ENCODE peak calls at places on chromosomes 4 and X, in nine cellular contexts. B is heart left ventricle, G is right lobe of liver, H is transverse colon, F is HCT116, L is spleen, M is ovary, C is endothelial cell of umbilical vein, S is A549. Y is an unnamed sample.

GRCh38 chr4:41455215-41455614 is 82.7 kb upstream of the LIMCH1 start:
- DNase-seq in F (no peak), C (no peak), B (no peak), S (no peak), H (no peak), G (no peak), L (no peak), M (no peak), Y (peak; percentile 29)

GRCh38 chr4:186727977-186728519 is 4.4 kb upstream of the FAT1 start:
- DNase-seq in F (peak; percentile 63), S (no peak), C (no peak), G (no peak), H (no peak), B (no peak), L (no peak), M (no peak), Y (no peak)

GRCh38 chr4:188145626-188146025 is 6.4 kb downstream of the TRIML1 start:
- DNase-seq in H (no peak), F (no peak), C (no peak), B (no peak), G (no peak), M (no peak), L (no peak), S (no peak), Y (no peak)

GRCh38 chrX:13050151-13050550 is 5.7 kb upstream of the FAM9C start:
- DNase-seq in B (no peak), G (no peak), L (no peak), F (no peak), S (no peak), M (no peak), C (no peak), H (no peak), Y (no peak)

GRCh38 chrX:72621163-72621562 is 48.5 kb upstream of the HDAC8 start:
- DNase-seq in M (no peak), S (peak; percentile 8), F (no peak), L (no peak), C (no peak), G (no peak), H (no peak), B (no peak), Y (no peak)

GRCh38 chr4:138910201-138910913 is 105.2 kb upstream of the NOCT start:
- DNase-seq in C (no peak), S (peak; percentile 31), G (no peak), M (no peak), F (no peak), B (no peak), L (no peak), H (no peak), Y (no peak)

GRCh38 chr4:106287353-106287969 is 28.5 kb downstream of the TBCK start:
- DNase-seq in C (peak; percentile 85), B (no peak), L (no peak), S (peak; percentile 1), G (no peak), M (no peak), H (no peak), F (no peak), Y (no peak)

GRCh38 chrX:64394874-64395567 is at the start of gene MTMR8:
- DNase-seq in C (peak; percentile 1), G (peak; percentile 63), L (peak; percentile 90), B (peak; percentile 75), F (peak; percentile 41), M (peak; percentile 76), H (peak; percentile 83), S (peak; percentile 54), Y (peak; percentile 81)

GRCh38 chr4:3437582-3437936 is 4.2 kb upstream of the HGFAC start:
- DNase-seq in L (no peak), G (peak; percentile 19), S (no peak), F (no peak), H (no peak), M (no peak), B (no peak), C (no peak), Y (no peak)

GRCh38 chr4:101271516-101271915 is 75.8 kb downstream of the PPP3CA start:
- DNase-seq in L (no peak), M (no peak), H (no peak), C (peak; percentile 58), F (no peak), B (no peak), G (no peak), S (no peak), Y (no peak)

GRCh38 chr4:147351083-147351787 is 129.7 kb upstream of the EDNRA start:
- DNase-seq in G (no peak), H (no peak), L (no peak), C (no peak), F (no peak), S (no peak), B (no peak), M (no peak), Y (no peak)

DNA sequence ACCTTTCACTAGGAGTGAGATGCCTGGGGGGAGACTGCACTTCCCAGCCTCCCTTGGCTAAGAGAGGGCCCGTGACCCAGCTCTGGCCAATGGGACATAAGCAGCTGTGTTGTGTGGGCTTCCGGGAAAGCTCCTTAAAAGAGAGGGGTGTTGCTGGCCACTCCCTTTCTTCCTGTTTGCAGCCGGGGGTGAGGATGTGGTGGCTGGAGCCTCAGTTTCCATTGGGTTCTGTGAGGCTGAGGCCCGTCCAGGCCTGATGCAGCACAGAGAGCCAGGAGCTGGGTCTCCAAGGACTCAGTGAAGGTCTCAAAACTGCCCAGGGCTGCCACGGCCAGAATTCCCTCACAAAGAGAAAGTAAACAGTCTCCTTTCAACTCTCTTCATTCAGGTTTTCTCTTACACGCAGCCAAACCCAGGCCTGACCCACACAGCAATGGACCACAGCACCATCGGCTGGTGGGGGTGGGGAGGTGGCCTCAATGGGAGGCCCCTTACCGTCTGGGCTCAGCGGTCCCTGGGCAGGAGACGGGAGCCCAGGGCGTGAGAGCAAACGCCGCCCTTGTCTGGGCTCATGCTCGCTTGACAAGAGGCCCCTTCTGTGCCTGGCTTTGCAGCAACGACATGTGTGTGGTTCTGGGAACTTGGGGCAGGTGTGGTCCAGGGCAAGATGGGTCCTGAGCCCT is 6.6 kb downstream of the NKX1-1 start:
- DNase-seq in H (no peak), L (no peak), B (peak; percentile 32), G (peak; percentile 13), C (no peak), M (no peak), S (no peak), F (no peak), Y (no peak)
- TF ChIP-seq POLR2A in H (no peak), L (no peak), B (no peak), G (no peak), C (no peak), M (no peak), S (no peak), F (no peak), Y (no peak)

DNA sequence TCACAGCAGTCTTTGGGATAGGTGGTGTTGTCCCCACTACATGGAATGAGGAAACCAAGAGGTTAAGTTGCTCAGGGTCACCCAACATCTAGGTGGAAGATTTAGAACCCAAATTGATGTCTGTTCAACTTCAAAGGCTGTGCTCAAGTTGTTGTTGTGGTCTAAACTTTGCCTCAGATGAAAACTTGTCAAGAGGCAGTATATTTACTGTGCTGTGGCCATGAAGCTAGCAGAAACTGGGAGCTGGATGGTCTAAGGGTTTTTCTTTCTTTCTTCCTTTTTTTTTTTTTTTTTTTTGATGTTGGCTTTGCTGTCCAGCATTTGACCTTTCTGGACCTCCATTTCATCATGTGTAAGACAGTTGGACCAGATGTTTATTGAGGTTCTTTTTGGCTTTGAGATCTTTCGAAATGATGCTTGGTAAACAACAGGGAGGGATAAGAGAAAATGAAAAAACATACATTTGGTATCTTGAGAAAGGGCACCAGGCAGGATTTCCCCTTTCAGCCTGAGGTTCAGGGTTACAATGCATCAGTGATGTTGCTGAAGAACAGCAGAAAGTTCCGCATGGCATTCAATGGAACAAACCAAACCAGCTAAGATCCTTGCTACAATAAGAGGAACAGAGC is 166.2 kb upstream of the RPS6KA3 start:
- DNase-seq in B (no peak), L (no peak), M (no peak), F (no peak), S (no peak), G (no peak), H (no peak), C (no peak), Y (no peak)
- H3K4me1 ChIP-seq in B (no peaks in the 10 kb centered on the region), L (no peaks in the 10 kb centered on the region), M (no peaks in the 10 kb centered on the region), F (no peaks in the 10 kb centered on the region), S (peaks cover 28% of the 10 kb centered on the region), G (no peaks in the 10 kb centered on the region), H (no peaks in the 10 kb centered on the region), C (no peaks in the 10 kb centered on the region), Y (no peaks in the 10 kb centered on the region)

GRCh38 chr4:77327151-77327550 is 170.1 kb downstream of the CCNG2 start:
- DNase-seq in L (no peak), F (no peak), M (no peak), B (no peak), S (no peak), C (no peak), H (no peak), G (no peak), Y (no peak)

GRCh38 chr4:77336411-77337142 is 179.6 kb downstream of the CCNG2 start:
- DNase-seq in C (no peak), M (no peak), B (no peak), G (no peak), S (no peak), L (no peak), H (no peak), F (no peak), Y (no peak)

GRCh38 chr4:77332696-77333270 is 175.8 kb downstream of the CCNG2 start:
- DNase-seq in F (no peak), G (no peak), C (no peak), B (no peak), H (no peak), M (no peak), S (no peak), L (no peak), Y (no peak)
- H3K9me3 ChIP-seq in F (peaks cover 10% of the 10 kb centered on the region), G (no peaks in the 10 kb centered on the region), C (peaks cover 3% of the 10 kb centered on the region), B (peaks cover 35% of the 10 kb centered on the region), H (peaks cover 23% of the 10 kb centered on the region), M (no peaks in the 10 kb centered on the region), S (peaks cover 13% of the 10 kb centered on the region), L (peaks cover 53% of the 10 kb centered on the region), Y (peaks cover 20% of the 10 kb centered on the region)

GRCh38 chr4:184310171-184310567 is 92.5 kb upstream of the ENPP6 start:
- DNase-seq in S (no peak), M (no peak), F (no peak), G (peak; percentile 25), L (peak; percentile 87), H (peak; percentile 56), C (peak; percentile 28), B (peak; percentile 63), Y (peak; percentile 23)

GRCh38 chr4:184309241-184310170 is 91.8 kb upstream of the ENPP6 start:
- DNase-seq in B (no peak), S (no peak), M (no peak), G (no peak), C (no peak), H (no peak), L (no peak), F (no peak), Y (no peak)

GRCh38 chr4:184306470-184306869 is 88.8 kb upstream of the ENPP6 start:
- DNase-seq in G (no peak), C (no peak), L (no peak), S (no peak), H (no peak), M (no peak), B (no peak), F (no peak), Y (no peak)

GRCh38 chr4:184310881-184311709 is 93.4 kb upstream of the ENPP6 start:
- DNase-seq in B (peak; percentile 60), M (no peak), S (no peak), G (peak; percentile 35), C (no peak), L (no peak), F (no peak), H (peak; percentile 83), Y (peak; percentile 15)

DNA sequence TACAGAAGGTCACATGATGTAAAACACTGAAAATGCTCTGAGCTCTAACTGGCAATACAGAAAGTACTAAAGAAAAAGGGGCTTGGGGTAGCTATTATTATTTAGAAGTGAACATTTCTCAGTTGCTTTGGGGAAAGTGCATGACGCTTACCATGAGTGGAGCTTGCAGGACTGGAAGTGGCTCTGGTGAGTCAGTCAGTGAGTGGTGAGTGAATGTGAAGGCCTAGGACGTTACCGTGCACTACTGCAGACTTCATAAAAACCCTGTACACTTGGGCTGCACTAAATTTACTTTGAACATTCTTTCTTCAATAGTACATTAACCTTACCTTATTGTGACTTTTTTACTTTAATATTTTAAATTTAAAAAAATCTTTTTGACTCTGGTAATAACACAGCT is 89.3 kb upstream of the ENPP6 start:
- DNase-seq in B (no peak), H (no peak), C (no peak), L (no peak), F (no peak), G (no peak), M (no peak), S (no peak), Y (peak; percentile 45)
- TF ChIP-seq POLR2A in B (no peak), H (no peak), C (no peak), L (no peak), F (no peak), G (no peak), M (no peak), S (no peak), Y (no peak)